ENCODE peak calls at places on chromosome 10, in ten cellular contexts. P is psoas muscle, V is lung, G is GM12865, H is heart right ventricle, K is testis, W is AG09309, L is upper lobe of left lung, U is heart left ventricle, A is tibial nerve. Z is an unnamed sample.

GRCh38 chr10:74910604-74911355 is 84.4 kb downstream of the KAT6B start:
- DNase-seq in P (no peak), V (no peak), G (no peak), H (no peak), K (no peak), W (no peak), L (no peak), U (no peak), A (no peak), Z (no peak)

GRCh38 chr10:10891437-10891836 is 126.2 kb upstream of the CELF2 start:
- DNase-seq in P (peak), V (no peak), G (no peak), H (no peak), K (no peak), W (peak), L (no peak), U (no peak), A (no peak), Z (peak)

GRCh38 chr10:32953277-32953927 is 4.6 kb downstream of the ITGB1 start:
- DNase-seq in P (no peak), V (no peak), G (no peak), H (no peak), K (no peak), W (no peak), L (no peak), U (no peak), A (no peak), Z (no peak)

GRCh38 chr10:71378341-71379117 is 18.2 kb upstream of the CDH23 start:
- DNase-seq in P (no peak), V (no peak), G (peak), H (no peak), K (no peak), W (no peak), L (no peak), U (no peak), A (no peak), Z (no peak)

GRCh38 chr10:104415526-104416165 is 62.0 kb downstream of the CFAP58 start:
- DNase-seq in P (no peak), V (no peak), G (no peak), H (no peak), K (no peak), W (no peak), L (no peak), U (no peak), A (no peak), Z (no peak)

GRCh38 chr10:70140297-70140696 is 6.2 kb downstream of the TYSND1 start:
- DNase-seq in P (no peak), V (no peak), G (no peak), H (no peak), K (no peak), W (no peak), L (no peak), U (no peak), A (no peak), Z (no peak)

GRCh38 chr10:88092975-88093374 is 229.6 kb downstream of the PTEN start:
- DNase-seq in P (no peak), V (no peak), G (peak), H (peak), K (peak), W (no peak), L (no peak), U (no peak), A (no peak), Z (no peak)

GRCh38 chr10:116691079-116691398 is 51.3 kb downstream of the HSPA12A start:
- DNase-seq in P (no peak), V (no peak), G (no peak), H (peak), K (no peak), W (no peak), L (no peak), U (no peak), A (no peak), Z (no peak)

GRCh38 chr10:115624448-115624847 is 531.3 kb downstream of the ATRNL1 start:
- DNase-seq in P (no peak), V (no peak), G (no peak), H (no peak), K (no peak), W (no peak), L (no peak), U (no peak), A (no peak), Z (peak)

GRCh38 chr10:68560916-68561691 is 967 bp downstream of the TET1 start:
- DNase-seq in P (peak), V (no peak), G (no peak), H (peak), K (peak), W (no peak), L (no peak), U (no peak), A (peak), Z (no peak)

GRCh38 chr10:74305730-74306129 is 154.7 kb downstream of the ADK start:
- DNase-seq in P (no peak), V (no peak), G (no peak), H (no peak), K (no peak), W (no peak), L (no peak), U (no peak), A (no peak), Z (no peak)

GRCh38 chr10:127415116-127415515 is 134.0 kb upstream of the NPS start:
- DNase-seq in P (no peak), V (no peak), G (no peak), H (no peak), K (no peak), W (no peak), L (no peak), U (no peak), A (no peak), Z (no peak)

GRCh38 chr10:78600740-78601139 is 468.0 kb upstream of the ZMIZ1 start:
- DNase-seq in P (no peak), V (no peak), G (no peak), H (no peak), K (no peak), W (peak), L (no peak), U (no peak), A (peak), Z (no peak)

GRCh38 chr10:115052216-115052615 is 40.9 kb upstream of the ATRNL1 start:
- DNase-seq in P (no peak), V (no peak), G (no peak), H (no peak), K (no peak), W (no peak), L (no peak), U (no peak), A (no peak), Z (no peak)

GRCh38 chr10:21144047-21144446 is 246.9 kb upstream of the NEBL start:
- DNase-seq in P (no peak), V (no peak), G (no peak), H (no peak), K (no peak), W (no peak), L (no peak), U (no peak), A (no peak), Z (no peak)

GRCh38 chr10:30493609-30494530 is 59.9 kb downstream of the MAP3K8 start:
- DNase-seq in P (peak), V (peak), G (peak), H (peak), K (peak), W (no peak), L (peak), U (no peak), A (peak), Z (peak)
- H3K4me3 ChIP-seq in P (no peak), V (no peak), G (peak), H (no peak), K (no peak), W (no peak), L (no peak), U (no peak), A (no peak), Z (no peak)

GRCh38 chr10:17607603-17608332 is 9.4 kb downstream of the HACD1 start:
- DNase-seq in P (no peak), V (no peak), G (peak), H (peak), K (no peak), W (no peak), L (no peak), U (no peak), A (peak), Z (no peak)
- H3K4me3 ChIP-seq in P (no peak), V (no peak), G (no peak), H (no peak), K (no peak), W (no peak), L (no peak), U (no peak), A (no peak), Z (no peak)

DNA sequence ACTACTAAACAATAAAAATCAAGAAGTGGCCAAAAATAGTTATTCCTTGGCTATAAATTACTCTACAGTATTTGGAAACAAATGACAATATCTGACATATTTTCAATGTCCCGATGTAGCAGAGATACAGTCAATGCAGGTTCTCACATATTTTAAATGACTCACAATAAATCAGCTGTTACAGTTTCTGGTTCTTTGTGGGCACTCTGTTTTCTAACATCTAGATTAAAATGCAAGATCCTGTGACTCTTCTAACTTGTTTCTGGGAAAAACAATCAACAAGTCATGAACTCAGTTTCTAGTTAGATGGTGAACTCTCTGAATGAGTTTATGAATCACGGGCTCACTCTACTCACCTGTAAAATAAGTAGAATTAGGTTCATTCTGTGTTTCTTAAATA is 849.6 kb upstream of the MBL2 start:
- DNase-seq in P (no peak), V (no peak), G (no peak), H (no peak), K (no peak), W (no peak), L (no peak), U (no peak), A (no peak), Z (no peak)
- H3K4me3 ChIP-seq in P (no peak), V (no peak), G (no peak), H (no peak), K (no peak), W (no peak), L (no peak), U (no peak), A (no peak), Z (no peak)

GRCh38 chr10:3494131-3494878 is 290.7 kb downstream of the KLF6 start:
- DNase-seq in P (no peak), V (no peak), G (no peak), H (peak), K (peak), W (no peak), L (no peak), U (no peak), A (no peak), Z (peak)
- H3K4me3 ChIP-seq in P (no peak), V (no peak), G (no peak), H (no peak), K (peak), W (no peak), L (peak), U (peak), A (no peak), Z (no peak)

DNA sequence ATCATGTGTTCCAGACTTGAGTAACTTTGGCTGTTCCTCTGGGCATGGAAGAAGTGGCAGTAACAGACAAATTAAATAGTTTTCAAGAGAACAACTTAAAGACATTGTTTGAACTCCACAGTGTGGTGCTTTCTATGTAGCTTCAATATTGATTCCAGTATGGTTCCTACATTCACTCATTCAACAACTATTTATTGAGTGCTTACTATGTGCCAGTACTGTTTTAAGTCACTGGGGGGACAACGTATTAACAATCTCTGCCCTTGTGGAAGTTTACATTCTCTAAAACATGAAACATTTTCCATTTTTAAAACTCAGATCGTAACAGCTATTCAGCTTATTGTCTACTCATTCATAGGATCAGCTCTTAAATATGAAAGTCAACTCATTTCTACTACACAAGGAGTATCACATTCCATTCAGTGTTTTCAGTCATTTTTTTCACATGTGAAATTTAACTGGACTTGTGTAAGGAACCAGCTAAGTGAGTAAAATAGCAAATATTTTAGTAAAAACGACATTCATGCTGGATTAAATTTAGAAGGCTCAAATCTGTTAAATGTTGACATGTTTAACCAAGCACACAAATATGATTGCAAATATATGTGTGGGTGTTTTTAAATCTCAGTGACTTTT is 13.6 kb upstream of the CUBN start:
- DNase-seq in P (no peak), V (no peak), G (no peak), H (no peak), K (no peak), W (peak), L (no peak), U (no peak), A (no peak), Z (no peak)
- H3K4me3 ChIP-seq in P (no peak), V (no peak), G (no peak), H (no peak), K (no peak), W (no peak), L (no peak), U (no peak), A (no peak), Z (no peak)